ENCODE peak calls at places on chromosomes 16 and 17, in six cellular contexts. One of them, this sample, is unnamed.

GRCh38 chr17:21213491-21214014 is 408 bp downstream of the TMEM11 start:
- DNase-seq in EH: no peak
- DNase-seq in ovary: no peak
- DNase-seq in NCI-H1436 treated with DMSO at 0.1 percent for 48 hours: no peak
- DNase-seq in stimulated activated naive CD8-positive, alpha-beta T cell treated with anti-CD3 and anti-CD28 coated beads, Interleukin-15, amount 100 ng/mL, for 72 hours: no peak
- DNase-seq in HS-5: no peak
- DNase-seq in this sample: peak; percentile 52

GRCh38 chr16:85206472-85207356 is 94.4 kb upstream of the CIBAR2 start:
- DNase-seq in EH: peak; percentile 46
- DNase-seq in ovary: peak; percentile 92
- DNase-seq in NCI-H1436 treated with DMSO at 0.1 percent for 48 hours: no peak
- DNase-seq in stimulated activated naive CD8-positive, alpha-beta T cell treated with anti-CD3 and anti-CD28 coated beads, Interleukin-15, amount 100 ng/mL, for 72 hours: no peak
- DNase-seq in HS-5: no peak
- DNase-seq in this sample: peak; percentile 74

GRCh38 chr17:4953461-4953961 is 2.6 kb downstream of the ENO3 start:
- DNase-seq in EH: peak; percentile 86
- DNase-seq in ovary: no peak
- DNase-seq in NCI-H1436 treated with DMSO at 0.1 percent for 48 hours: no peak
- DNase-seq in stimulated activated naive CD8-positive, alpha-beta T cell treated with anti-CD3 and anti-CD28 coated beads, Interleukin-15, amount 100 ng/mL, for 72 hours: no peak
- DNase-seq in HS-5: no peak
- DNase-seq in this sample: peak; percentile 75

GRCh38 chr17:80426671-80427326 is 11.8 kb downstream of the ENDOV start:
- DNase-seq in EH: peak; percentile 63
- DNase-seq in ovary: peak; percentile 79
- DNase-seq in NCI-H1436 treated with DMSO at 0.1 percent for 48 hours: no peak
- DNase-seq in stimulated activated naive CD8-positive, alpha-beta T cell treated with anti-CD3 and anti-CD28 coated beads, Interleukin-15, amount 100 ng/mL, for 72 hours: peak; percentile 90
- DNase-seq in HS-5: no peak
- DNase-seq in this sample: peak; percentile 50

GRCh38 chr17:63826468-63827001 is 696 bp upstream of the PSMC5 start:
- DNase-seq in EH: no peak
- DNase-seq in ovary: no peak
- DNase-seq in NCI-H1436 treated with DMSO at 0.1 percent for 48 hours: no peak
- DNase-seq in stimulated activated naive CD8-positive, alpha-beta T cell treated with anti-CD3 and anti-CD28 coated beads, Interleukin-15, amount 100 ng/mL, for 72 hours: no peak
- DNase-seq in HS-5: no peak
- DNase-seq in this sample: no peak

GRCh38 chr17:32609085-32609484 is 122.3 kb downstream of the CDK5R1 start:
- DNase-seq in EH: peak; percentile 41
- DNase-seq in ovary: no peak
- DNase-seq in NCI-H1436 treated with DMSO at 0.1 percent for 48 hours: peak; percentile 47
- DNase-seq in stimulated activated naive CD8-positive, alpha-beta T cell treated with anti-CD3 and anti-CD28 coated beads, Interleukin-15, amount 100 ng/mL, for 72 hours: peak; percentile 82
- DNase-seq in HS-5: no peak
- DNase-seq in this sample: no peak

GRCh38 chr16:55443434-55443833 is 35.6 kb upstream of the MMP2 start:
- DNase-seq in EH: no peak
- DNase-seq in ovary: no peak
- DNase-seq in NCI-H1436 treated with DMSO at 0.1 percent for 48 hours: no peak
- DNase-seq in stimulated activated naive CD8-positive, alpha-beta T cell treated with anti-CD3 and anti-CD28 coated beads, Interleukin-15, amount 100 ng/mL, for 72 hours: no peak
- DNase-seq in HS-5: no peak
- DNase-seq in this sample: no peak

GRCh38 chr17:44348234-44348987 is 3.3 kb downstream of the GRN start:
- DNase-seq in EH: peak; percentile 58
- DNase-seq in ovary: no peak
- DNase-seq in NCI-H1436 treated with DMSO at 0.1 percent for 48 hours: no peak
- DNase-seq in stimulated activated naive CD8-positive, alpha-beta T cell treated with anti-CD3 and anti-CD28 coated beads, Interleukin-15, amount 100 ng/mL, for 72 hours: peak; percentile 23
- DNase-seq in HS-5: no peak
- DNase-seq in this sample: no peak

GRCh38 chr17:76527430-76528111 is 9.9 kb downstream of the CYGB start:
- DNase-seq in EH: peak; percentile 79
- DNase-seq in ovary: peak; percentile 75
- DNase-seq in NCI-H1436 treated with DMSO at 0.1 percent for 48 hours: no peak
- DNase-seq in stimulated activated naive CD8-positive, alpha-beta T cell treated with anti-CD3 and anti-CD28 coated beads, Interleukin-15, amount 100 ng/mL, for 72 hours: peak; percentile 59
- DNase-seq in HS-5: no peak
- DNase-seq in this sample: peak; percentile 96

GRCh38 chr16:46924402-46924801 is 40.2 kb downstream of the GPT2 start:
- DNase-seq in EH: no peak
- DNase-seq in ovary: no peak
- DNase-seq in NCI-H1436 treated with DMSO at 0.1 percent for 48 hours: no peak
- DNase-seq in stimulated activated naive CD8-positive, alpha-beta T cell treated with anti-CD3 and anti-CD28 coated beads, Interleukin-15, amount 100 ng/mL, for 72 hours: no peak
- DNase-seq in HS-5: no peak
- DNase-seq in this sample: no peak

GRCh38 chr16:47780213-47780612 is 319.1 kb downstream of the PHKB start:
- DNase-seq in EH: no peak
- DNase-seq in ovary: no peak
- DNase-seq in NCI-H1436 treated with DMSO at 0.1 percent for 48 hours: no peak
- DNase-seq in stimulated activated naive CD8-positive, alpha-beta T cell treated with anti-CD3 and anti-CD28 coated beads, Interleukin-15, amount 100 ng/mL, for 72 hours: no peak
- DNase-seq in HS-5: no peak
- DNase-seq in this sample: no peak

GRCh38 chr16:11964761-11965539 is at the start of gene TNFRSF17:
- DNase-seq in EH: peak; percentile 35
- DNase-seq in ovary: no peak
- DNase-seq in NCI-H1436 treated with DMSO at 0.1 percent for 48 hours: no peak
- DNase-seq in stimulated activated naive CD8-positive, alpha-beta T cell treated with anti-CD3 and anti-CD28 coated beads, Interleukin-15, amount 100 ng/mL, for 72 hours: no peak
- DNase-seq in HS-5: no peak
- DNase-seq in this sample: peak; percentile 28

GRCh38 chr17:79970576-79971068 is 65.0 kb downstream of the TBC1D16 start:
- DNase-seq in EH: peak; percentile 18
- DNase-seq in ovary: no peak
- DNase-seq in NCI-H1436 treated with DMSO at 0.1 percent for 48 hours: no peak
- DNase-seq in stimulated activated naive CD8-positive, alpha-beta T cell treated with anti-CD3 and anti-CD28 coated beads, Interleukin-15, amount 100 ng/mL, for 72 hours: peak; percentile 52
- DNase-seq in HS-5: no peak
- DNase-seq in this sample: no peak

GRCh38 chr17:12624221-12624620 is 41.5 kb upstream of the MYOCD start:
- DNase-seq in EH: peak; percentile 41
- DNase-seq in ovary: no peak
- DNase-seq in NCI-H1436 treated with DMSO at 0.1 percent for 48 hours: no peak
- DNase-seq in stimulated activated naive CD8-positive, alpha-beta T cell treated with anti-CD3 and anti-CD28 coated beads, Interleukin-15, amount 100 ng/mL, for 72 hours: no peak
- DNase-seq in HS-5: no peak
- DNase-seq in this sample: peak; percentile 43

GRCh38 chr16:27408012-27408601 is 6.1 kb downstream of the IL21R start:
- DNase-seq in EH: peak; percentile 62
- DNase-seq in ovary: no peak
- DNase-seq in NCI-H1436 treated with DMSO at 0.1 percent for 48 hours: no peak
- DNase-seq in stimulated activated naive CD8-positive, alpha-beta T cell treated with anti-CD3 and anti-CD28 coated beads, Interleukin-15, amount 100 ng/mL, for 72 hours: peak; percentile 75
- DNase-seq in HS-5: no peak
- DNase-seq in this sample: no peak

GRCh38 chr17:9339958-9340357 is 235.7 kb downstream of the STX8 start:
- DNase-seq in EH: no peak
- DNase-seq in ovary: no peak
- DNase-seq in NCI-H1436 treated with DMSO at 0.1 percent for 48 hours: no peak
- DNase-seq in stimulated activated naive CD8-positive, alpha-beta T cell treated with anti-CD3 and anti-CD28 coated beads, Interleukin-15, amount 100 ng/mL, for 72 hours: no peak
- DNase-seq in HS-5: no peak
- DNase-seq in this sample: no peak

GRCh38 chr16:8262299-8262698 is 328.0 kb downstream of the TMEM114 start:
- DNase-seq in EH: no peak
- DNase-seq in ovary: no peak
- DNase-seq in NCI-H1436 treated with DMSO at 0.1 percent for 48 hours: no peak
- DNase-seq in stimulated activated naive CD8-positive, alpha-beta T cell treated with anti-CD3 and anti-CD28 coated beads, Interleukin-15, amount 100 ng/mL, for 72 hours: no peak
- DNase-seq in HS-5: no peak
- DNase-seq in this sample: no peak

GRCh38 chr17:50653738-50654137 is 19.1 kb downstream of the ABCC3 start:
- DNase-seq in EH: no peak
- DNase-seq in ovary: no peak
- DNase-seq in NCI-H1436 treated with DMSO at 0.1 percent for 48 hours: no peak
- DNase-seq in stimulated activated naive CD8-positive, alpha-beta T cell treated with anti-CD3 and anti-CD28 coated beads, Interleukin-15, amount 100 ng/mL, for 72 hours: no peak
- DNase-seq in HS-5: no peak
- DNase-seq in this sample: no peak

GRCh38 chr16:30348929-30349328 is 6.2 kb downstream of the CD2BP2 start:
- DNase-seq in EH: no peak
- DNase-seq in ovary: no peak
- DNase-seq in NCI-H1436 treated with DMSO at 0.1 percent for 48 hours: no peak
- DNase-seq in stimulated activated naive CD8-positive, alpha-beta T cell treated with anti-CD3 and anti-CD28 coated beads, Interleukin-15, amount 100 ng/mL, for 72 hours: no peak
- DNase-seq in HS-5: no peak
- DNase-seq in this sample: no peak

This sample was measured in fibroblast of villous mesenchyme.